ENCODE peak calls at places on chromosomes 4 and X, in six cellular contexts. K is BE2C, S is ovary, L is psoas muscle, A is tibial artery, W is neural progenitor cell. P is an unnamed sample. For H3K9me3, the result is how much of the 10 kb centered on the place peaks cover.

GRCh38 chr4:17117746-17118145 is 219.3 kb upstream of the LDB2 start:
- DNase-seq in S (no peak), K (no peak), W (no peak), A (no peak), L (no peak), P (no peak)

GRCh38 chr4:143539670-143540023 is 26.1 kb downstream of the SMARCA5 start:
- DNase-seq in K (no peak), S (no peak), W (no peak), L (no peak), A (no peak), P (no peak)

GRCh38 chr4:150722908-150723362 is 141.0 kb downstream of the MAB21L2 start:
- DNase-seq in A (peak), K (peak), S (peak), L (peak), W (peak), P (peak)

GRCh38 chrX:134172588-134173259 is 64.3 kb upstream of the CCDC160 start:
- DNase-seq in L (peak), A (peak), S (peak), W (peak), K (no peak), P (no peak)

GRCh38 chr4:80322716-80323115 is 12.8 kb upstream of the CFAP299 start:
- DNase-seq in L (no peak), S (no peak), W (no peak), A (no peak), K (no peak), P (no peak)

GRCh38 chrX:56343664-56344063 is 111.5 kb downstream of the KLF8 start:
- DNase-seq in S (no peak), K (no peak), L (no peak), A (no peak), W (no peak), P (no peak)

GRCh38 chrX:16458208-16458607 is 191.8 kb upstream of the S100G start:
- DNase-seq in S (no peak), A (no peak), K (no peak), W (no peak), L (no peak), P (no peak)

GRCh38 chr4:94363136-94363655 is 20.6 kb upstream of the HPGDS start:
- DNase-seq in K (no peak), S (no peak), W (no peak), A (no peak), L (no peak), P (no peak)

GRCh38 chr4:88743696-88744095 is 46.1 kb upstream of the NAP1L5 start:
- DNase-seq in A (no peak), S (no peak), L (no peak), K (no peak), W (no peak), P (no peak)

GRCh38 chr4:52576326-52576725 is 82.8 kb downstream of the USP46 start:
- DNase-seq in L (no peak), K (no peak), S (no peak), A (no peak), W (no peak), P (no peak)

GRCh38 chrX:40169193-40170086 is 71.7 kb upstream of the BCOR start:
- DNase-seq in K (peak), A (peak), S (peak), L (peak), W (peak), P (peak)

GRCh38 chr4:185122681-185123345 is 20.3 kb upstream of the SLC25A4 start:
- DNase-seq in S (no peak), W (no peak), A (no peak), K (no peak), L (no peak), P (no peak)

GRCh38 chr4:152850377-152850776 is 70.6 kb downstream of the ARFIP1 start:
- DNase-seq in K (no peak), W (peak), A (no peak), S (no peak), L (peak), P (peak)

GRCh38 chr4:80206541-80207171 is 9.4 kb downstream of the PRDM8 start:
- DNase-seq in W (no peak), A (no peak), L (peak), K (no peak), S (no peak), P (no peak)

GRCh38 chrX:63012574-63012973 is 338.6 kb downstream of the SPIN4 start:
- DNase-seq in L (no peak), A (no peak), S (no peak), W (no peak), K (no peak), P (no peak)

GRCh38 chrX:48179691-48180090 is 16.9 kb downstream of the SSX5 start:
- DNase-seq in L (no peak), W (no peak), K (no peak), A (no peak), S (no peak), P (no peak)

GRCh38 chr4:27218013-27218412 is 357.4 kb downstream of the STIM2 start:
- DNase-seq in S (no peak), W (no peak), K (no peak), A (no peak), L (no peak), P (no peak)

DNA sequence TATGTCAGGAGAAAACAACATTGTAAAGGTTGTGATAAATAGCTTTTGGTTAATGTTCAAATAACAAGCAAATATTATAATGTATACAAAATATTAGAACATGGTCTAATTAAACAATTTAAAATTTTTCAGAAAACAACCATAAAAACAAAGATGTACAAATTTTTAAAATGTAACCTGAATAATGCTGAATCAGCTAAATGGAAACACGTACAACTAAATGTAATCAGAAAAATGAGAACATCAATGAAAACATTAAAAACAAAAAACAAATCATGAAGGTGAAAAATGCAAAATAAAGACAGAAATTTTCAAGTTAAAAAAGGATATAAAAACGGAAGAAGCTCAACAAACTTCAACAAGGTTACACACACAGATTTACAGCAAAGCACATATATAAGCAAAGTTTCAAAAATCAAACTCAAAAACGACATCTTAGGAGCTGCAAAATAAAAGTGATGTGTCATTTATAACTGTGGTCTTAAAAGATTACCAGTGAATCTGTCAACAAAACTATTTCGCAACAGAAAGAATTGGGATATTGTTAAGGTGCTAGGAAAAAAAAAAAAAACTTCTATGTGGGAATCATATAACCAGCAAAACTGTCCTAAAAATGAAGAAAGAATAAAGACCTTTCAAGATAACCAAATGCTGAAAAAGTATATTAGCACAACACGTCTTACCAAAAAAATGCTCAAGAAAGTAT is 31.8 kb downstream of the ZNF732 start:
- DNase-seq in L (no peak), W (no peak), S (no peak), K (no peak), A (no peak), P (no peak)
- H3K9me3 ChIP-seq in L (half or more), W (half or more), S (under half), K (under half), A (half or more), P (under half)

GRCh38 chrX:147848543-147849448 is 62.9 kb upstream of the FMR1 start:
- DNase-seq in A (no peak), L (no peak), S (no peak), K (no peak), W (no peak), P (no peak)

GRCh38 chrX:147850875-147851274 is 60.8 kb upstream of the FMR1 start:
- DNase-seq in A (no peak), K (no peak), S (no peak), L (no peak), W (no peak), P (no peak)

GRCh38 chrX:147848009-147848408 is 63.7 kb upstream of the FMR1 start:
- DNase-seq in S (peak), L (no peak), K (no peak), W (no peak), A (no peak), P (no peak)

GRCh38 chrX:147846676-147847075 is 65.0 kb upstream of the FMR1 start:
- DNase-seq in L (no peak), S (no peak), K (no peak), A (no peak), W (no peak), P (no peak)
- H3K4me3 ChIP-seq in L (no peak), S (no peak), K (no peak), A (no peak), W (no peak), P (no peak)

DNA sequence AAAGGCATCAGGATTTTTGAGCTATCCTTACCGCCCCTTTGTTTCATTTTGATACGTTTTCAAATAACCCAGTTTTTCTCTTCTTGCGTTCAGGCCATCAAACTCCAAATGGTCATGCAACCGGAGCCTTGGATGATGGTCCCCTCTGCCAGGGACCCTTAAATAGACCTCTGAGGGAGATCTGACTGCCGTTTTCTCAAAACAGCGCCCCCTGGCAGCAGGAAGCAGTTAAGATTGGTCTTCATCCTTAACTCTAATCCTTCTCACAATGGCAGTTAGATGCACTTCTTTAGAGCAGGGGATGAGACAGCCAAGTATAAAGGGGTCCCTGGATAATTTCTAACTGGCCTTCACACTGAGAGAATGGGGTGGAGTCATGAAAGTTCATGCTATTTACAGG is 525.0 kb upstream of the SPANXN1 start:
- DNase-seq in L (no peak), A (no peak), K (no peak), W (peak), S (no peak), P (no peak)
- TF ChIP-seq CTCF in L (no peak), A (no peak), K (no peak), W (peak), S (no peak), P (no peak)

DNA sequence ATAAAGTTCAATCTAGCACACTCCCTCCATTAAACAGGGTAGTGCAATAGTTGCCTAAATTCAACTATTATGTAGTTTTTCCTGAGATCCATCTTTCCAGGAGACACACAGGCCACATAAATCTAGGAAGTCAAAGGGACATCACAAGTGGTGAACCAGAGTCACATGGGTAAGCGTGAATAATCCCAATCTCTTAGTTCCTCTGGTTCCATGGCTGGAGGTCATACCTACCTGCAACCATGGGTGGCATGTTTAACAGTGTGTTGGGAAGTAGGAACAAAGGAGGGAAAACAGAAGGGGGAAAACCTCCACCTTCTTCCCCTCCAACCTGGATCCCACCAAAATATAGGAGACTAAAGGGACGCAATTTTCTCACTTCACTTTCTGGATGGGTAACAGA is 2651.6 kb downstream of the ARAP2 start:
- DNase-seq in S (no peak), L (no peak), W (no peak), A (no peak), K (no peak), P (no peak)
- H3K9me3 ChIP-seq in S (under half), L (under half), W (under half), A (under half), K (under half), P (under half)

GRCh38 chrX:139823806-139824205 is 109.0 kb downstream of the ATP11C start:
- DNase-seq in L (no peak), K (no peak), S (no peak), W (no peak), A (peak), P (no peak)
- H3K4me3 ChIP-seq in L (no peak), K (no peak), S (no peak), W (no peak), A (peak), P (no peak)

GRCh38 chr4:84482564-84483563 is 16.2 kb downstream of the NKX6-1 start:
- DNase-seq in S (no peak), W (peak), K (no peak), A (no peak), L (no peak), P (no peak)
- TF ChIP-seq CTCF in S (no peak), W (peak), K (peak), A (no peak), L (peak), P (no peak)

GRCh38 chr4:7571001-7571400 is 136.3 kb upstream of the PSAPL1 start:
- DNase-seq in K (no peak), W (no peak), A (no peak), S (no peak), L (no peak), P (no peak)
- H3K9me3 ChIP-seq in K (under half), W (under half), A (under half), S (under half), L (under half), P (under half)

GRCh38 chr4:92305148-92305877 is 1.5 kb downstream of the GRID2 start:
- DNase-seq in A (peak), W (peak), L (peak), K (peak), S (peak), P (no peak)
- H3K4me3 ChIP-seq in A (peak), W (peak), L (peak), K (peak), S (peak), P (no peak)

GRCh38 chr4:81647388-81647787 is 175.7 kb upstream of the RASGEF1B start:
- DNase-seq in A (no peak), S (no peak), W (peak), L (no peak), K (no peak), P (no peak)
- TF ChIP-seq CTCF in A (no peak), S (no peak), W (no peak), L (no peak), K (no peak), P (no peak)

GRCh38 chrX:78455901-78456300 is 128.5 kb upstream of the CYSLTR1 start:
- DNase-seq in W (no peak), L (no peak), K (no peak), S (no peak), A (no peak), P (no peak)

GRCh38 chrX:78452356-78452755 is 124.9 kb upstream of the CYSLTR1 start:
- DNase-seq in L (no peak), S (no peak), A (no peak), W (no peak), K (no peak), P (no peak)

DNA sequence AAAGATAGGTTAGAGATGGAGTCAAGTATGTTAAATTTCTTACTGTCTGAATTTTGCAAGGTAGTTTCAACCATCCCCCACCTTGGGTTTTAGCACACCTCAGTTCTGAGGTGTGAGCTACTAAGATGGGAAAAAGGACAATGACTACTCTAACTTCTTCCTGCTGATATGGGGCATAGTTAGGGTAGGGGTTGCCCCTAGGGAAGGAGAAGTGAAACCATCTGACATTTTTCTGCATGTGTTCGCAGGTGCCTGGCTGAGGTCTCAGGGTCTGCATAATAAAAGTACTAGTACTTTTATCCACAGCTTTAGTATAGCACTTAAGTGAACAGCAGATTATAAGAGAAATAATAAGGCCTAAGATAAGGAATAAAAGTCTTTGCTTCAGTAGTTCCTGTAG is 129.5 kb upstream of the CYSLTR1 start:
- DNase-seq in L (no peak), A (no peak), K (no peak), S (no peak), W (no peak), P (no peak)
- H3K9me3 ChIP-seq in L (under half), A (under half), K (under half), S (under half), W (under half), P (under half)